ENCODE peak calls at places on chromosomes 11 and 22, in five cellular contexts. M is RWPE1, E is NCI-H2171, J is myocyte, A is erythroblast. F is an unnamed sample.

GRCh38 chr11:76123243-76123642 is 83.1 kb downstream of the WNT11 start:
- DNase-seq in M (no peak), A (no peak), J (no peak), E (no peak), F (no peak)

GRCh38 chr22:27228771-27229170 is 571.4 kb downstream of the MIAT start:
- DNase-seq in M (no peak), A (no peak), J (no peak), E (no peak), F (no peak)

GRCh38 chr11:13046626-13047570 is 37.8 kb downstream of the RASSF10 start:
- DNase-seq in M (no peak), E (no peak), J (no peak), A (no peak), F (no peak)

GRCh38 chr11:14881794-14882193 is 10.2 kb downstream of the CYP2R1 start:
- DNase-seq in M (no peak), E (no peak), A (no peak), J (no peak), F (no peak)

GRCh38 chr11:66996609-66997273 is 21.6 kb downstream of the C11orf86 start:
- DNase-seq in A (no peak), M (no peak), E (no peak), J (peak), F (no peak)

GRCh38 chr22:38097557-38098409 is 12.7 kb downstream of the BAIAP2L2 start:
- DNase-seq in J (no peak), M (no peak), E (no peak), A (peak), F (no peak)

GRCh38 chr11:72760543-72761400 is 8.6 kb upstream of the ARAP1 start:
- DNase-seq in A (no peak), M (no peak), J (peak), E (peak), F (no peak)

GRCh38 chr22:49724030-49724892 is 103.4 kb downstream of the BRD1 start:
- DNase-seq in E (peak), J (no peak), A (no peak), M (no peak), F (no peak)

GRCh38 chr11:101129203-101129943 is at the start of gene PGR:
- DNase-seq in M (peak), E (no peak), J (peak), A (no peak), F (no peak)

GRCh38 chr11:28713850-28714249 is 605.7 kb downstream of the METTL15 start:
- DNase-seq in E (no peak), A (no peak), M (no peak), J (no peak), F (no peak)

GRCh38 chr11:63937713-63938480 is 905 bp upstream of the NAA40 start:
- DNase-seq in J (no peak), E (peak), M (peak), A (peak), F (no peak)

GRCh38 chr11:121741954-121742361 is 289.2 kb upstream of the SORL1-AS1 start:
- DNase-seq in A (no peak), E (no peak), M (no peak), J (no peak), F (peak)

GRCh38 chr22:26669060-26669481 is 11.7 kb downstream of the MIAT start:
- DNase-seq in J (peak), M (no peak), E (peak), A (peak), F (no peak)

GRCh38 chr11:12159351-12160099 is 49.1 kb downstream of the MICAL2 start:
- DNase-seq in E (no peak), M (no peak), A (peak), J (peak), F (peak)

GRCh38 chr11:113670149-113670829 is 35.8 kb downstream of the TMPRSS5 start:
- DNase-seq in J (peak), M (no peak), A (no peak), E (no peak), F (no peak)

GRCh38 chr22:46111645-46112306 is 38.5 kb upstream of the PPARA start:
- DNase-seq in A (no peak), M (no peak), E (no peak), J (peak), F (no peak)

GRCh38 chr11:31397239-31397834 is 27.7 kb downstream of the DNAJC24 start:
- DNase-seq in A (peak), E (peak), J (peak), M (peak), F (no peak)

GRCh38 chr11:1086171-1087102 is 11.8 kb downstream of the MUC2 start:
- DNase-seq in E (no peak), M (no peak), A (no peak), J (no peak), F (peak)

GRCh38 chr22:21587803-21588611 is 20.5 kb downstream of the UBE2L3 start:
- DNase-seq in J (peak), M (no peak), A (peak), E (no peak), F (no peak)

GRCh38 chr11:118170231-118170630 is 6.2 kb downstream of the SCN2B start:
- DNase-seq in E (no peak), M (no peak), J (no peak), A (no peak), F (no peak)

F was measured in sigmoid colon.